ENCODE peak calls at places on chromosome 7, in seven cellular contexts. I is GM12878, X is esophagus muscularis mucosa, F is GM12892, G is stomach, O is vagina, R is spleen. N is an unnamed sample.

GRCh38 chr7:130294314-130294713 is 1.4 kb downstream of the CPA4 start:
- DNase-seq in I (no peak), X (no peak), F (no peak), G (no peak), O (no peak), R (no peak), N (no peak)

GRCh38 chr7:96837583-96837982 is 127.9 kb upstream of the SEM1 start:
- DNase-seq in I (peak; percentile 49), X (no peak), F (no peak), G (no peak), O (no peak), R (no peak), N (no peak)

GRCh38 chr7:1607686-1608085 is 37.9 kb upstream of the PSMG3 start:
- DNase-seq in I (no peak), X (no peak), F (no peak), G (no peak), O (no peak), R (peak; percentile 60), N (no peak)

GRCh38 chr7:149238051-149238450 is 1.4 kb upstream of the ZNF212 start:
- DNase-seq in I (no peak), X (no peak), F (no peak), G (no peak), O (no peak), R (no peak), N (no peak)

GRCh38 chr7:100483101-100483727 is 513 bp upstream of the NYAP1 start:
- DNase-seq in I (no peak), X (no peak), F (peak; percentile 82), G (peak; percentile 77), O (no peak), R (peak; percentile 95), N (peak; percentile 80)

GRCh38 chr7:113298501-113298900 is 180.1 kb upstream of the SMIM30 start:
- DNase-seq in I (no peak), X (no peak), F (no peak), G (no peak), O (no peak), R (no peak), N (no peak)

GRCh38 chr7:13713092-13713491 is 276.4 kb downstream of the ETV1 start:
- DNase-seq in I (no peak), X (no peak), F (no peak), G (no peak), O (no peak), R (no peak), N (no peak)

GRCh38 chr7:28958235-28958945 is at the start of gene TRIL:
- DNase-seq in I (no peak), X (peak; percentile 93), F (peak; percentile 11), G (peak; percentile 65), O (no peak), R (peak; percentile 84), N (peak; percentile 63)

GRCh38 chr7:23338439-23338838 is 39.3 kb downstream of the MALSU1 start:
- DNase-seq in I (no peak), X (no peak), F (no peak), G (no peak), O (no peak), R (no peak), N (no peak)

GRCh38 chr7:90267263-90267858 is 22.4 kb downstream of the CFAP69 start:
- DNase-seq in I (no peak), X (no peak), F (no peak), G (no peak), O (no peak), R (no peak), N (no peak)

GRCh38 chr7:21542891-21543527 is at the start of gene DNAH11:
- DNase-seq in I (no peak), X (no peak), F (no peak), G (peak; percentile 28), O (no peak), R (peak; percentile 77), N (peak; percentile 11)

GRCh38 chr7:18027628-18028027 is at the start of gene PRPS1L1:
- DNase-seq in I (no peak), X (no peak), F (no peak), G (no peak), O (no peak), R (no peak), N (no peak)

DNA sequence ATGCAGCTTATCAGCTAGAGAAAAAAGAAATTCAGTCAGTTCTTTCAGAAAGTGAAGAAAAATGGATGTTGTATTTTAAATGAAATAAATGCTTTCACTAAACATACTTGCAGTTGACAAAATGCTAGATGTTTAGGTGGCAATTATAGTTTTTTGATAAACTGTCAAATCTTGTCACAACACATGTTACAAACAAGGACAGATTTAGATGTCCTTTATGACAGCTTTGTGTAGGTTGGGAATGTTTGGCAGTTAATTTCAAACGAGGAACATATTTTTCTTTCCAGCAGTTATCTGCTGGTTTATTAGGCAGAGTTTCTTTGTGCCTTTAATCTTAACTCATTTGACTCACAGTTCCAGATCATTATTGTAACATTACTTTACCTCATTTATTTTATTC is 3.1 kb upstream of the PRPS1L1 start:
- DNase-seq in I (no peak), X (no peak), F (no peak), G (no peak), O (no peak), R (no peak), N (no peak)
- TF ChIP-seq POLR2AphosphoS5 in I (no peak), X (no peak), F (no peak), G (no peak), O (no peak), R (no peak), N (no peak)

GRCh38 chr7:20224005-20224404 is 6.8 kb upstream of the MACC1 start:
- DNase-seq in I (no peak), X (no peak), F (no peak), G (no peak), O (no peak), R (no peak), N (no peak)
- TF ChIP-seq POLR2AphosphoS5 in I (no peak), X (no peak), F (no peak), G (no peak), O (no peak), R (no peak), N (no peak)

GRCh38 chr7:42456267-42456666 is 219.3 kb upstream of the GLI3 start:
- DNase-seq in I (no peak), X (no peak), F (no peak), G (no peak), O (no peak), R (no peak), N (no peak)
- TF ChIP-seq POLR2AphosphoS5 in I (no peak), X (no peak), F (no peak), G (no peak), O (no peak), R (no peak), N (no peak)

GRCh38 chr7:124783271-124783670 is 17.7 kb upstream of the GPR37 start:
- DNase-seq in I (no peak), X (no peak), F (no peak), G (no peak), O (no peak), R (no peak), N (no peak)
- TF ChIP-seq POLR2AphosphoS5 in I (no peak), X (no peak), F (no peak), G (no peak), O (no peak), R (no peak), N (no peak)

DNA sequence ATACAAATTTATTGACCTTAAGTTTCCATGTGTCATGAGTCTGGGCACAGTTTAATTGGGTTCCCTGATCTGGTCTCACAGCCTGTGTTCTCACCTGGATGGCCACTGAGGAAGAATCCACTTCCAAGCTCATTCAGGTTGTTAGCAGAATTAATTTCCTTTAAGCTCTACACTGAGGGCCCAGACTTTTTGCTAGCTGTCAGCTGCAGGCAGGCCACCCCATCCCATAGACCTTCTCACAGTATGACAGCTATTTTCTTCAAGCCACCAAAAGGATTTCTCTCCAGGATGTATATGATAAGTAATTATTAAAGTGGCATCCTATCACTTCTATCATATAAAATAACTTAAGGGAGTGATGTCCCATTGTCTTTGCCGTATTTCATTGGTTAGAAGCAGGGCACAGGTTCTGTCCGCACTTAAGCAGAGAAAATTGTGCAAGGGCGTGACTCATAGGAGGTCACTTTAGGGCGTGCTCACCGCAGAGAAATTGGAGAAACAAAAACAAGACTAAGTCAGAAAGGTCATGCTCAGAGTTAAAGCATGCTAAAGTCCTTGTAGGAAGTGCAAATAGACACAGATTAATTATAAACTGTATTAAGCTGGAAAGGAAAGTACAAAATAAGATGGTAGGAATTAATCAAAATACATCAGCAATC is 109.9 kb downstream of the AHR start:
- DNase-seq in I (no peak), X (no peak), F (no peak), G (peak; percentile 65), O (no peak), R (no peak), N (peak; percentile 37)
- TF ChIP-seq POLR2AphosphoS5 in I (no peak), X (peak; percentile 40), F (no peak), G (peak; percentile 89), O (peak; percentile 83), R (no peak), N (peak; percentile 40)

DNA sequence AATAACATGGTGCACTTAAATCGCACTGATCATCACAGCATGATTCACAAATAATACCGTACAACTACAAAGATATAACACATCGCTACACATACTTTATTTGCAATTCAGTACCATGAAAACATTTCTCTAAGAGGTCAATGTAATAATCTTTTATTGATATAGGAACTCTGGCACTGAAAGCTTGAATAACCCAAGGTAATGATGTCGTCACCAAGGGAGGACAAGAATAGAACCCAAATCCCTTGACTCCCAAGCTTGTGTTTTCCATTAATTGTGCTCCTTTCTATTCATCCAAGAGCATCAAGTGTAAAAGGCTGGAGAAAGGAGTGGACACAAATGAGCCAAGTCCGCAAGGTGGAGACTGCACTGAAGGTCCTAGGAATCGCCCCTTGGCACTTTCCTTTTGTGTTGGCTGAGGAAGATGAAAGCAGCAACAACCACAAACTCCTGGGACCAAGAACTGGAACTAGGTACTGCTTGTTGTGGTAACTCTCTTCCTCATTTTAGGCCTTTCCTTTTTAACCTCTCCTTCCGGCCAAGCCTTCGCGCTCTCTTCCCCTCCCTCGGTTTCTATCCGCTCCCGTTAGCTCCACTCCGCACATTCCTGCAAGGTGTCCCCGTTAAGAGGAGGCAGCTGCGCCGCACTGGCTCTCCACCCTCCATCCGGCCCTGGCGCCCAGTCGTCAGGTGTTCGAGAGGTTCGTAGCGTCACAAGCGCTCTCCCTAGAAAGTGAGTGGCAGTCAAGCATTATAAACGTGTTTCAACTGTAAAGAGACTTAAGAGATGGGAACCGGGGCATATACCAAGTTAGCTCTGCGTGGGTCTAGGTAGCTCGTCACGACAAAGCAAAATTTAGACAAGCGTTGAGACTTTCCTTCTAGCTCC is 1.0 kb upstream of the CBLL1 start:
- DNase-seq in I (peak; percentile 56), X (no peak), F (peak; percentile 14), G (peak; percentile 57), O (no peak), R (peak; percentile 93), N (peak; percentile 63)
- TF ChIP-seq POLR2AphosphoS5 in I (no peak), X (no peak), F (peak; percentile 1), G (no peak), O (no peak), R (no peak), N (no peak)

DNA sequence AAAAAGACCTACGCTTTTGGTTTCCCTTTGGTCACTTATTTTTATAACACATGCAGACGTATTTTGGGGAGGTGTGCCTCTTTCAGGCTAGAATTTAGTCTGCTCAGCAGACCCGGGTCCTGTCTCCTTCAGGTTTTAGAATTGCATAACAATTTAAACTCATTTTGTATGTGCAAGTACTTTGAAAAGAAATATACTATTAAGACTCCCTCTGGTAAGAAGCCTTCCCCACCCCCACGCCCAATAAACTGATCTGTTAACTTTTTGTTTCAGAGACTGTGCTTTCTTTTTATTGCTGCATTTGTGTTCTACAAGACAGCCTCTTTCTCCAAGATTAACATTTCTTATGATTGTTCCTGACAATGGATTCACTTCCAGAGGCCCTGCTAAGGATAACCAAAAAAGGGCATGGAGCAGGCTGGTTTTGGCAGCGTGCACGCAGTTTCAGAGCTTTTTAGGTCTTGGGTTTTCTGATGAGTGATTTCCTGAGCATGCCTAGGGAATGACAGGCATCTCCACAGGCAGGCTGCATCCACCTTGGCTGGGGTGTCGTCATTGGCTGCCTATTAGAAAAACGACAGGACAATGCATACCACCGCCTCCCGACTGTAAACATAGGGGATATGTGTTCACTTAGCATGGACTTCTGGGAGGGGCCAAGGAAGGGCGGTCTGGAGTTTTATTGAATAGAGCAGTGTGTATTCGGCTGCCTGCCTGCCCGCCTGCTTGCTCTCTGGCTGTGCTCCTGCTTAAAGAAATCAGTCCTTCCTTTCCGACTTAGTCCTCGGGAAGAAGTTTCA is at the start of gene CALD1:
- DNase-seq in I (no peak), X (peak; percentile 96), F (no peak), G (peak; percentile 57), O (peak; percentile 93), R (no peak), N (peak; percentile 67)
- TF ChIP-seq POLR2AphosphoS5 in I (no peak), X (peak; percentile 98), F (no peak), G (peak; percentile 85), O (peak; percentile 81), R (peak; percentile 45), N (peak; percentile 90)